ENCODE peak calls at places on chromosomes 2 and 18, in six cellular contexts. F is Panc1, P is K562, Y is HCT116, G is A549, C is GM23338. X is an unnamed sample.

GRCh38 chr2:176642074-176642473 is 372.8 kb downstream of the MTX2 start:
- DNase-seq in P (no peak), F (no peak), C (no peak), G (no peak), Y (no peak), X (no peak)

GRCh38 chr2:215799194-215799593 is 214.2 kb downstream of the MREG start:
- DNase-seq in G (no peak), C (no peak), Y (no peak), F (no peak), P (no peak), X (no peak)

GRCh38 chr2:118841828-118842461 is 5.5 kb downstream of the EN1 start:
- DNase-seq in G (no peak), Y (no peak), F (no peak), C (peak), P (no peak), X (no peak)

GRCh38 chr2:231614559-231615057 is 21.9 kb downstream of the TEX44 start:
- DNase-seq in C (no peak), G (no peak), Y (no peak), P (no peak), F (no peak), X (peak)

GRCh38 chr2:48295421-48295820 is 234.5 kb upstream of the STON1 start:
- DNase-seq in F (no peak), G (no peak), P (no peak), C (no peak), Y (no peak), X (no peak)

GRCh38 chr2:190973726-190974628 is 40.0 kb downstream of the STAT1 start:
- DNase-seq in P (no peak), G (no peak), F (no peak), C (no peak), Y (no peak), X (no peak)

GRCh38 chr2:42835577-42836371 is 43.4 kb upstream of the HAAO start:
- DNase-seq in P (no peak), F (no peak), Y (no peak), C (no peak), G (peak), X (peak)

GRCh38 chr2:174444761-174445160 is 42.1 kb downstream of the GPR155 start:
- DNase-seq in G (no peak), C (no peak), Y (no peak), F (no peak), P (no peak), X (no peak)

GRCh38 chr2:46298522-46299351 is 1.5 kb downstream of the EPAS1 start:
- DNase-seq in C (peak), F (no peak), Y (no peak), G (peak), P (peak), X (no peak)

GRCh38 chr18:43129946-43130523 is 14.6 kb upstream of the RIT2 start:
- DNase-seq in G (no peak), P (no peak), Y (no peak), F (no peak), C (no peak), X (no peak)

GRCh38 chr18:63339920-63340484 is 20.4 kb upstream of the BCL2 start:
- DNase-seq in P (peak), Y (peak), G (no peak), F (no peak), C (peak), X (peak)

GRCh38 chr2:179793238-179793637 is 68.2 kb downstream of the ZNF385B start:
- DNase-seq in C (no peak), P (peak), F (no peak), G (no peak), Y (no peak), X (no peak)

GRCh38 chr2:68466361-68466777 is 725 bp downstream of the FBXO48 start:
- DNase-seq in G (peak), F (no peak), Y (no peak), C (no peak), P (peak), X (peak)

GRCh38 chr2:172856561-172856960 is 120.9 kb downstream of the RAPGEF4 start:
- DNase-seq in C (no peak), F (no peak), G (no peak), P (no peak), Y (no peak), X (no peak)

GRCh38 chr2:37143986-37144385 is 12.8 kb downstream of the EIF2AK2 start:
- DNase-seq in F (no peak), P (no peak), Y (no peak), C (no peak), G (no peak), X (no peak)

GRCh38 chr2:137693521-137693920 is 270.8 kb upstream of the HNMT start:
- DNase-seq in Y (no peak), C (no peak), G (no peak), F (no peak), P (no peak), X (no peak)

GRCh38 chr2:84846732-84847131 is 34.2 kb downstream of the TRABD2A start:
- DNase-seq in Y (no peak), F (no peak), P (no peak), G (no peak), C (no peak), X (no peak)

GRCh38 chr2:176100547-176101140 is 1.0 kb downstream of the HOXD12 start:
- DNase-seq in G (no peak), Y (no peak), F (no peak), P (no peak), C (peak), X (no peak)

GRCh38 chr2:226797289-226797988 is 2.2 kb downstream of the IRS1 start:
- DNase-seq in P (no peak), Y (no peak), G (no peak), C (no peak), F (no peak), X (no peak)

GRCh38 chr2:68255736-68256450 is 3.6 kb upstream of the PPP3R1 start:
- DNase-seq in C (peak), G (no peak), P (no peak), Y (no peak), F (no peak), X (no peak)

GRCh38 chr2:42196403-42197267 is 27.5 kb downstream of the EML4 start:
- DNase-seq in F (no peak), G (peak), Y (peak), P (peak), C (peak), X (peak)

GRCh38 chr2:96618599-96619283 is 19.4 kb downstream of the KANSL3 start:
- DNase-seq in P (no peak), Y (no peak), G (no peak), C (no peak), F (no peak), X (no peak)
- TF ChIP-seq CTCF in P (no peak), Y (no peak), G (no peak), C (no peak), F (no peak), X (no peak)

DNA sequence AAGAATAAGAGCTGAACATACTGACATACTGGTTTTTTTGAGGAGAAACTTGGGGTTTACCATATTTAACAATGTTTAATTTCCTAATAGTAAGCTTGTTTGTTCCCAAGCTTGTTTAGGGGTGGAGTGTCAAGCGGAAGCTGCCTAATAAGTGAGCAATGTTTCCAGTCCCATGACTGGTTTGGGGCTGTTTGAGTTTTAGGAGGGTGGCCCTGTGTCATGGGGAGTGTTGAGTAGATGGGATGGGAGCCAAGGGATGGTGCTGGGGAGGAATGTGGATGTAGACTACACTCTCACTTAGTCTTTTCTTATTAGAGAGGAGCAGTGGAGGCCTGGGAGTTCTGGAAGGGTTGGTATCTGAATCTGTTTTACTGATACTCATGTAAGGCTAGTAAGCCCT is 128.5 kb downstream of the TANC1 start:
- DNase-seq in F (no peak), Y (no peak), G (no peak), C (no peak), P (no peak), X (no peak)
- H3K27ac ChIP-seq in F (peak), Y (no peak), G (peak), C (no peak), P (no peak), X (no peak)

GRCh38 chr2:62811086-62811485 is 105.6 kb downstream of the EHBP1 start:
- DNase-seq in G (no peak), P (no peak), Y (no peak), F (no peak), C (no peak), X (no peak)

GRCh38 chr2:62812921-62813825 is 107.7 kb downstream of the EHBP1 start:
- DNase-seq in C (no peak), P (no peak), G (no peak), F (no peak), Y (no peak), X (no peak)

GRCh38 chr2:62817348-62817747 is 111.8 kb downstream of the EHBP1 start:
- DNase-seq in G (no peak), C (no peak), P (no peak), F (no peak), Y (no peak), X (no peak)

GRCh38 chr2:62811972-62812371 is 106.5 kb downstream of the EHBP1 start:
- DNase-seq in G (no peak), P (no peak), C (no peak), F (no peak), Y (no peak), X (no peak)

GRCh38 chr2:62814132-62814531 is 108.6 kb downstream of the EHBP1 start:
- DNase-seq in Y (no peak), F (no peak), C (no peak), P (peak), G (no peak), X (no peak)
- TF ChIP-seq REST in Y (no peak), F (no peak), C (no peak), P (no peak), G (no peak), X (no peak)

DNA sequence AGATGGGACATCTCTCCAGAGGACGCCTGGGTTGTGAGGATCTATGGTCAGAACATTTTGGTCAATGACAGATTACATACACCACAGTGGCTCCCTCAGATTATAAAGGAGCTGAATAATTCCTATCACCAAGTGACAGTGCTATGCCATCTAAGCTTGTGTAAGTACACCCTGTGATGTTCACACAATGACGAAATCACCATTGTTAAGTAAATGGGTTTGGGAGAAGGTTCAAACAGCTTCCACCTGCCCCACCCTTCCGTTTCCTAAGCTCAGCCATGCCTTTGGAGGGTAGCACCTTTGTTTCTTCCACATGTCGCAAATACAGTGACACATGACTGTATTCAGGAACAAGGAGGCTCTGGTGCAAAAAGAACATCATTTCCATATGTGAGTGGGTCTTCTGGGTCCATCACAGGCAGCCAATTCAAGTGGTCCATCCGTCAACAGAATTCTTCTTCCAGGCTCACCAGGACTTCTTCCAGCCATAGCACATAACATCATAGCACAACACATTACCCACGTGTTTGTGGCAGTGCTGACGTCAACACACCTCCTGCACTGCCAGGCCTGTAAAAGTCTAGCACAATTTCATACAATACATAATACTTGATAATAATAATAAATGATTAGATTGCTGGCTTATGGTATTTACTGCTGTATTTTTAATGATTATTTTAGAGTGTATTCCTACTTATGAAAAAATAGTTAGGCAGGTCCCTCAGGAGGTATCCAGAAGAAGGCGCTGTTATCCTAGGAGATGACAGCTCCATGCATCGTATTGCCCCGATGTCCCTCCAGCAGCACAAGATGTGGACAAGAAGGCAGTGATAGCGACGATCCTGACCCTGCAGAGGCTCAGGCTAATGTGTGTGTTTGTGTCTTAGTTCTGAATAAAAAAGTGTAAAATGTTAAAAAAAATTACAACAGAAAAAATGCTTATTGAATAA is 264.8 kb downstream of the ANAPC1 start:
- DNase-seq in G (no peak), P (peak), Y (peak), F (no peak), C (peak), X (peak)
- TF ChIP-seq CTCF in G (peak), P (peak), Y (peak), F (peak), C (peak), X (no peak)